ENCODE peak calls at places on chromosomes 5 and 9, in six cellular contexts. O, R, A, X, S and B are unnamed samples.

GRCh38 chr5:116451905-116452450 is 122.6 kb downstream of the SEMA6A start:
- DNase-seq in A (no peak), X (no peak), O (no peak), R (no peak), S (no peak), B (no peak)

GRCh38 chr5:36943584-36943983 is 67.0 kb downstream of the NIPBL start:
- DNase-seq in R (no peak), A (no peak), O (no peak), S (no peak), X (no peak), B (no peak)

GRCh38 chr9:13181652-13182051 is 97.8 kb downstream of the MPDZ start:
- DNase-seq in S (peak; percentile 11), O (peak; percentile 2), A (no peak), X (no peak), R (no peak), B (no peak)

GRCh38 chr9:121122450-121123032 is 47.8 kb downstream of the CNTRL start:
- DNase-seq in O (no peak), R (no peak), X (no peak), A (no peak), S (no peak), B (no peak)

GRCh38 chr5:17429353-17429752 is 68.7 kb upstream of the TAF11L2 start:
- DNase-seq in O (no peak), A (no peak), S (no peak), R (no peak), X (no peak), B (no peak)

GRCh38 chr9:95876595-95876994 is 1.1 kb downstream of the ERCC6L2 start:
- DNase-seq in R (no peak), O (no peak), A (no peak), X (peak; percentile 10), S (no peak), B (no peak)

GRCh38 chr5:79236970-79237734 is 1.2 kb downstream of the JMY start:
- DNase-seq in X (peak; percentile 27), A (no peak), S (peak; percentile 61), O (peak; percentile 43), R (peak; percentile 26), B (peak; percentile 58)

GRCh38 chr5:116622375-116623075 is 47.9 kb upstream of the SEMA6A start:
- DNase-seq in S (no peak), O (no peak), A (no peak), R (no peak), X (no peak), B (no peak)

GRCh38 chr9:136569526-136570148 is 23.8 kb upstream of the NOTCH1 start:
- DNase-seq in A (no peak), O (no peak), R (no peak), X (no peak), S (no peak), B (no peak)

GRCh38 chr9:120755827-120756434 is 37.3 kb downstream of the FBXW2 start:
- DNase-seq in R (peak; percentile 44), S (peak; percentile 72), O (peak; percentile 68), A (no peak), X (peak; percentile 44), B (peak; percentile 12)

GRCh38 chr9:131892162-131892707 is 152.4 kb upstream of the RAPGEF1 start:
- DNase-seq in R (no peak), X (no peak), S (no peak), A (no peak), O (no peak), B (no peak)

GRCh38 chr9:116669296-116669695 is 17.8 kb upstream of the TRIM32 start:
- DNase-seq in A (no peak), S (no peak), R (no peak), O (no peak), X (no peak), B (no peak)